ENCODE peak calls at places on chromosome 16, in four cellular contexts. F is HCT116, B is mesendoderm, A is SK-N-SH. U is an unnamed sample.

GRCh38 chr16:12539185-12539929 is 264.3 kb downstream of the CPPED1 start:
- DNase-seq in F (no peak), B (no peak), A (no peak), U (peak)

GRCh38 chr16:80015566-80015965 is 415.0 kb upstream of the MAF start:
- DNase-seq in F (no peak), B (no peak), A (no peak), U (peak)

GRCh38 chr16:66741131-66741900 is 10.1 kb downstream of the DYNC1LI2 start:
- DNase-seq in F (peak), B (peak), A (peak), U (peak)

GRCh38 chr16:79593074-79593531 is 7.4 kb downstream of the MAF start:
- DNase-seq in F (no peak), B (no peak), A (no peak), U (no peak)

GRCh38 chr16:82340531-82340930 is 170.5 kb upstream of the MPHOSPH6 start:
- DNase-seq in F (no peak), B (peak), A (no peak), U (no peak)

GRCh38 chr16:66905633-66906539 is 12.8 kb downstream of the CDH16 start:
- DNase-seq in F (no peak), B (peak), A (peak), U (no peak)

GRCh38 chr16:6193718-6194117 is 1096.1 kb upstream of the EEF2KMT start:
- DNase-seq in F (no peak), B (peak), A (no peak), U (peak)

GRCh38 chr16:30472328-30472942 is at the start of gene ITGAL:
- DNase-seq in F (no peak), B (peak), A (no peak), U (no peak)

GRCh38 chr16:82639666-82640336 is 13.0 kb downstream of the CDH13 start:
- DNase-seq in F (peak), B (peak), A (peak), U (peak)

DNA sequence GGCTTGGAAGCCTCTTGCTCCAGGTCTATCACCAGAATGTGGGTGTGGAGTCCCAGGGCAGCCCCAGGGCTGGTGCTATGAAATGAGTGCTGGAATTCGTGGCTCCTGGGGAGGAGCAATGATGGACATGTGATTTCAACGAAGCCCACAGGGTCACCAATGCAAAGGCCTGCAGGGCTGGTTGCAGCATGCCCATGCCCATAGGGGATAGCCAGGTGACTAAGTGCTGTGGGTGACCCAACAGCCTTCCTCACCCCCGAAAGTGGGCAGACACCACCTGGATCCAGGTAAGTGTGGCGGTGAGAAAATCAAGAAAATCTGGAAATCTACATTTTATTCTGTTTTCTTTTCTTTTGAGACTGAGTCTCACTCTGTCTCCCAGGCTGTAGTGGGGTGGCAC is 87.5 kb upstream of the GPRC5B start:
- DNase-seq in F (no peak), B (no peak), A (no peak), U (no peak)
- H3K9ac ChIP-seq in F (no peak), B (no peak), A (no peak), U (no peak)

DNA sequence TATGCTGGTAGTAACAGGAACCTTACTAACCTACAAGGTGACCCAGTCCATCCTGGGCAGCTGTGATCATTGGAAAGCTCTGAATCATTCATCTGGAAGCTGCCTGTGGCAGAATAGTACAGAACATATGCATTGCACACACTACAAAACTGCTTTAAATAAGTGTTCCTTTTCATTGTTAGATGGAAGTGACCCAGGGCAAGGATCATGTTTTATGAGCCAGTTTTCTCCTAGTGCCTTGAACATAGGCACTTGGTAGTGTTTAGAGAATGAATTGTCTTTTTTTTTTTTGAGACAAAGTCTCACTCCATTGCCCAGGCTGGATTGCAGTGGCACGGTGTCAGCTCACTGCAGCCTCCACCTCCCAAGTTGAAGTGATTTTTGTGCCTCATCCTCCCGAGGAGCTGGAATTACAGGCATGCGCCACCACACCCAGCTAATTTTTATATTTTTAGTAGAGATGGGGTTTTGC is 55.4 kb downstream of the TENT4B start:
- DNase-seq in F (no peak), B (no peak), A (no peak), U (peak)
- H3K27ac ChIP-seq in F (no peak), B (no peak), A (peak), U (peak)

DNA sequence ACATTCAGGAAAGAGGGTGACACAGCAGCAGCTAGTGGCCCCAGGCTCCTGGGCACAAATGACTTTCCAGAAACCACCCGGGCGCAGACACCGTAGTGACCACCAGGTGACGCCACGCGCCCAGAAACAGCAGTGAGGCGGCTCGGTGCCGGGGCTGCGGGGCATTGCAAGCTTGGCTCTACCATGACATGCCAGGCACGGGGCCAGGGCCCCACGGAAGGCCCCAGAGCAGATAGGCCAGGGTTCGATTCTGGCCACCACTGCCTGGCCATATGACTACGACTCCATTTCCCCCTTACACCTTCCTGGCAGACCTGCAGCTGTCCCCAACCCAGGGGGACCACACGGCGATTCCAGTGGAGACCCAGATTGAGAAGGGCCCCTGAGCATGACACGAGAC is 6.7 kb downstream of the RHBDF1 start:
- DNase-seq in F (peak), B (peak), A (peak), U (peak)
- H3K9ac ChIP-seq in F (no peak), B (no peak), A (no peak), U (no peak)

GRCh38 chr16:9115277-9115676 is 23.8 kb downstream of the HAPSTR1 start:
- DNase-seq in F (no peak), B (peak), A (no peak), U (peak)
- H3K27ac ChIP-seq in F (no peak), B (no peak), A (no peak), U (peak)

GRCh38 chr16:28205117-28205899 is 6.5 kb downstream of the XPO6 start:
- DNase-seq in F (no peak), B (no peak), A (no peak), U (no peak)
- H3K9ac ChIP-seq in F (no peak), B (no peak), A (no peak), U (no peak)

GRCh38 chr16:84597518-84598390 is 20.1 kb downstream of the COTL1 start:
- DNase-seq in F (no peak), B (no peak), A (no peak), U (no peak)

GRCh38 chr16:84600343-84601229 is 17.3 kb downstream of the COTL1 start:
- DNase-seq in F (no peak), B (no peak), A (no peak), U (peak)

GRCh38 chr16:84596801-84597517 is 20.9 kb downstream of the COTL1 start:
- DNase-seq in F (no peak), B (no peak), A (no peak), U (no peak)

GRCh38 chr16:84598391-84598750 is 19.5 kb downstream of the COTL1 start:
- DNase-seq in F (no peak), B (no peak), A (no peak), U (no peak)

GRCh38 chr16:84599528-84600202 is 18.2 kb downstream of the COTL1 start:
- DNase-seq in F (no peak), B (peak), A (peak), U (peak)
- H3K27ac ChIP-seq in F (no peak), B (peak), A (peak), U (peak)

DNA sequence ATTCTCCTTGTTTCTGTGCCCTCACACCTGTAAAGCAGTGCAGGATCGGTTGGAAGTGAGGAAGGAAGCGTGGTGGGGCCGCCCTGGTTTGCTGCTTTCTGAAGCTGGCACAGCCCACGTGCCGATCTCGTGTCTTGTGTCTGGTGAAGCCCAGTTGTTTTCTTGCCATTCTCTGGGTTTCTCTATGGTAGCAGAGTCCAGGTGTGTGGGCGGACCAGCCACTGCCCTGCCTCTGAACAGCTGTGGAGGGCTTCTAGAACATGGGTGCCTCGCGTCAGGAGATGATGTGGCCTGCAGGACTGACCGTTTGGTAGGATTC is 3.8 kb downstream of the ACSF3 start:
- DNase-seq in F (no peak), B (no peak), A (no peak), U (no peak)
- H3K9ac ChIP-seq in F (no peak), B (no peak), A (no peak), U (no peak)

GRCh38 chr16:50473375-50473945 is 74.7 kb upstream of the NKD1 start:
- DNase-seq in F (no peak), B (peak), A (no peak), U (peak)
- H3K27ac ChIP-seq in F (no peak), B (no peak), A (no peak), U (no peak)

GRCh38 chr16:31676731-31677130 is 149.0 kb downstream of the AHSP start:
- DNase-seq in F (no peak), B (no peak), A (no peak), U (no peak)
- H3K9ac ChIP-seq in F (no peak), B (no peak), A (no peak), U (no peak)

U was measured in GM23248.